ENCODE peak calls at places on chromosomes 2 and 18, in nine cellular contexts. U is SJSA1; N is aorta; B is osteoblast; E is small intestine; V is CD8-positive, alpha-beta memory T cell; W is GM23248; O is CD4-positive, alpha-beta T cell; P is body of pancreas. A is an unnamed sample.
A peak's percentile ranks its signal among the peaks of the same experiment; 100 is the strongest.

GRCh38 chr18:4544131-4544530 is 89.0 kb upstream of the DLGAP1 start:
- DNase-seq in U (peak; percentile 62), N (no peak), B (no peak), E (no peak), V (no peak), W (peak; percentile 2), O (no peak), P (no peak), A (no peak)

GRCh38 chr18:22604390-22604985 is 186.8 kb upstream of the CTAGE1 start:
- DNase-seq in U (no peak), N (peak; percentile 87), B (peak; percentile 30), E (no peak), V (no peak), W (no peak), O (no peak), P (peak; percentile 41), A (peak; percentile 19)

GRCh38 chr2:128311755-128312341 is 6.8 kb downstream of the HS6ST1 start:
- DNase-seq in U (no peak), N (no peak), B (peak; percentile 8), E (no peak), V (peak; percentile 33), W (no peak), O (no peak), P (peak; percentile 10), A (no peak)

GRCh38 chr2:217142649-217143266 is 282.9 kb upstream of the TNP1 start:
- DNase-seq in U (peak; percentile 42), N (no peak), B (no peak), E (peak; percentile 14), V (no peak), W (peak; percentile 26), O (no peak), P (no peak), A (no peak)

GRCh38 chr2:195646424-195646823 is 10.6 kb upstream of the SLC39A10 start:
- DNase-seq in U (no peak), N (no peak), B (no peak), E (no peak), V (no peak), W (no peak), O (no peak), P (no peak), A (no peak)

GRCh38 chr2:113240915-113241911 is 37.5 kb downstream of the PAX8 start:
- DNase-seq in U (peak; percentile 96), N (peak; percentile 90), B (peak; percentile 99), E (peak; percentile 58), V (no peak), W (peak; percentile 99), O (no peak), P (peak; percentile 29), A (peak; percentile 99)

GRCh38 chr2:234670052-234670451 is 173.2 kb upstream of the ARL4C start:
- DNase-seq in U (peak; percentile 83), N (no peak), B (no peak), E (no peak), V (no peak), W (peak; percentile 80), O (no peak), P (no peak), A (peak; percentile 93)

GRCh38 chr18:76553715-76554603 is 58.9 kb upstream of the ZNF516 start:
- DNase-seq in U (no peak), N (no peak), B (no peak), E (no peak), V (no peak), W (peak; percentile 62), O (no peak), P (no peak), A (peak; percentile 17)

GRCh38 chr2:49978341-49978740 is 824.0 kb upstream of the FSHR start:
- DNase-seq in U (no peak), N (no peak), B (no peak), E (no peak), V (no peak), W (no peak), O (no peak), P (no peak), A (no peak)

GRCh38 chr2:19048593-19049264 is 309.7 kb downstream of the OSR1 start:
- DNase-seq in U (no peak), N (peak; percentile 67), B (no peak), E (peak; percentile 5), V (no peak), W (no peak), O (no peak), P (peak; percentile 92), A (peak; percentile 18)

GRCh38 chr18:36993068-36993467 is 164.1 kb downstream of the KIAA1328 start:
- DNase-seq in U (no peak), N (no peak), B (peak; percentile 17), E (no peak), V (no peak), W (peak; percentile 61), O (no peak), P (no peak), A (peak; percentile 10)

GRCh38 chr18:75489493-75490190 is 62.1 kb upstream of the SMIM21 start:
- DNase-seq in U (peak; percentile 91), N (no peak), B (no peak), E (no peak), V (no peak), W (peak; percentile 96), O (no peak), P (no peak), A (peak; percentile 94)

GRCh38 chr2:79757526-79757925 is 244.7 kb downstream of the CTNNA2 start:
- DNase-seq in U (no peak), N (no peak), B (no peak), E (peak; percentile 76), V (no peak), W (no peak), O (no peak), P (no peak), A (no peak)

GRCh38 chr2:233481368-233482142 is 85.0 kb downstream of the USP40 start:
- DNase-seq in U (no peak), N (no peak), B (peak; percentile 53), E (no peak), V (no peak), W (no peak), O (no peak), P (no peak), A (peak; percentile 17)

GRCh38 chr2:203105996-203106395 is 91.3 kb downstream of the NBEAL1 start:
- DNase-seq in U (no peak), N (no peak), B (no peak), E (peak; percentile 75), V (no peak), W (no peak), O (no peak), P (no peak), A (peak; percentile 13)

GRCh38 chr2:207926133-207927076 is 98.9 kb downstream of the PLEKHM3 start:
- DNase-seq in U (no peak), N (peak; percentile 73), B (peak; percentile 97), E (no peak), V (no peak), W (peak; percentile 93), O (no peak), P (peak; percentile 68), A (peak; percentile 83)

GRCh38 chr2:36785179-36785795 is 88.8 kb downstream of the VIT start:
- DNase-seq in U (peak; percentile 65), N (no peak), B (no peak), E (peak; percentile 75), V (peak; percentile 67), W (peak; percentile 64), O (peak; percentile 48), P (peak; percentile 57), A (peak; percentile 62)

GRCh38 chr18:38611036-38611964 is 1045.7 kb upstream of the CELF4 start:
- DNase-seq in U (no peak), N (no peak), B (no peak), E (no peak), V (no peak), W (no peak), O (no peak), P (no peak), A (no peak)

DNA sequence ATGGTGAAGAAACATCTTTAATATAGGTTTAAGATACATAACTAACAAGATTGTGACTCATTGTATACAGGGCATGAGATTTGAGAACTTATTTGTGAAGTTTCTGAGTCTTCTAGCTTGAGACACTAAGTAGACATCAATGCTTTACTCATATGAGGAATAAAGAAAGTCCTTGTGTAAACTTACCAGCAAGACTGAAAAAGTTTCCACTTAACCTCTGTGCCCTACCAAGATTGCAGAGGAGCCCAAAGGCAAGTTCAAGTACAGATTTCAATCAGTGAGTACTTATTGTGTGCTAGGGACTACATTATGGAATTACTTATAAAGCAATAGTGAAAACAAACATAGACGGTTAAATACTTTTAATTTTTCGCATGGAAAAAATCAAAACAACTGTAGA is 1041.2 kb upstream of the CELF4 start:
- DNase-seq in U (no peak), N (no peak), B (no peak), E (no peak), V (no peak), W (no peak), O (no peak), P (no peak), A (no peak)
- H3K27ac ChIP-seq in U (no peak overlapping the region), N (no peak overlapping the region), B (no peak overlapping the region), E (no peak overlapping the region), V (no peak overlapping the region), W (no peak overlapping the region), O (no peak overlapping the region), P (no peak overlapping the region), A (no peak overlapping the region)

GRCh38 chr2:215659650-215660049 is 223.8 kb upstream of the FN1 start:
- DNase-seq in U (no peak), N (no peak), B (no peak), E (no peak), V (no peak), W (no peak), O (no peak), P (no peak), A (no peak)
- H3K27ac ChIP-seq in U (no peak overlapping the region), N (no peak overlapping the region), B (peak overlapping the region; percentile 73), E (no peak overlapping the region), V (no peak overlapping the region), W (peak overlapping the region; percentile 76), O (no peak overlapping the region), P (no peak overlapping the region), A (peak overlapping the region; percentile 63)

GRCh38 chr2:48414196-48414595 is 115.8 kb upstream of the STON1 start:
- DNase-seq in U (no peak), N (no peak), B (no peak), E (no peak), V (no peak), W (no peak), O (no peak), P (no peak), A (no peak)

GRCh38 chr2:48414640-48414979 is 115.3 kb upstream of the STON1 start:
- DNase-seq in U (no peak), N (no peak), B (no peak), E (no peak), V (no peak), W (no peak), O (no peak), P (no peak), A (no peak)

GRCh38 chr2:48411030-48411429 is 118.9 kb upstream of the STON1 start:
- DNase-seq in U (no peak), N (no peak), B (no peak), E (no peak), V (no peak), W (no peak), O (no peak), P (no peak), A (no peak)

GRCh38 chr2:48413676-48414075 is 116.3 kb upstream of the STON1 start:
- DNase-seq in U (no peak), N (no peak), B (no peak), E (no peak), V (no peak), W (no peak), O (no peak), P (no peak), A (no peak)

GRCh38 chr2:48412409-48413259 is 117.3 kb upstream of the STON1 start:
- DNase-seq in U (no peak), N (no peak), B (no peak), E (no peak), V (no peak), W (no peak), O (no peak), P (no peak), A (peak; percentile 49)
- H3K27ac ChIP-seq in U (no peak overlapping the region), N (no peak overlapping the region), B (no peak overlapping the region), E (no peak overlapping the region), V (no peak overlapping the region), W (no peak overlapping the region), O (no peak overlapping the region), P (no peak overlapping the region), A (no peak overlapping the region)

GRCh38 chr2:96245609-96246390 is 20.0 kb downstream of the TMEM127 start:
- DNase-seq in U (no peak), N (peak; percentile 75), B (peak; percentile 62), E (no peak), V (no peak), W (peak; percentile 47), O (no peak), P (no peak), A (peak; percentile 68)
- H3K27ac ChIP-seq in U (no peak overlapping the region), N (no peak overlapping the region), B (peak overlapping the region; percentile 61), E (peak overlapping the region; percentile 33), V (no peak overlapping the region), W (no peak overlapping the region), O (no peak overlapping the region), P (no peak overlapping the region), A (no peak overlapping the region)

A was measured in fibroblast of lung.